ENCODE peak calls at places on chromosome 14, in six cellular contexts. S, N, F, K, T and W are unnamed samples. For H3K4me1, the result is how much of the 10 kb centered on the place peaks cover.

GRCh38 chr14:23353433-23353780 is 720 bp upstream of the SLC22A17 start:
- DNase-seq in N (no peak), F (no peak), K (no peak), S (no peak), T (no peak), W (peak)

GRCh38 chr14:69938751-69939150 is 59.5 kb downstream of the SMOC1 start:
- DNase-seq in N (no peak), K (no peak), S (no peak), T (no peak), F (no peak), W (no peak)

GRCh38 chr14:99603965-99604765 is at the start of gene CCDC85C:
- DNase-seq in K (peak), T (peak), N (peak), F (peak), S (peak), W (peak)

GRCh38 chr14:74941676-74942097 is 13.7 kb downstream of the PGF start:
- DNase-seq in S (peak), K (peak), N (peak), T (peak), F (peak), W (peak)

GRCh38 chr14:100413699-100414098 is 90.6 kb downstream of the SLC25A47 start:
- DNase-seq in K (no peak), F (no peak), S (no peak), T (no peak), N (no peak), W (no peak)

GRCh38 chr14:92649934-92650545 is 98.4 kb downstream of the LGMN start:
- DNase-seq in N (no peak), S (peak), F (peak), K (peak), T (peak), W (peak)

GRCh38 chr14:96051231-96051630 is 12.1 kb downstream of the C14orf132 start:
- DNase-seq in K (no peak), T (no peak), S (no peak), F (no peak), N (no peak), W (no peak)

GRCh38 chr14:85308531-85309300 is 221.2 kb upstream of the FLRT2 start:
- DNase-seq in T (no peak), N (no peak), S (no peak), F (no peak), K (no peak), W (no peak)

GRCh38 chr14:99427632-99428315 is 52.9 kb downstream of the SETD3 start:
- DNase-seq in T (no peak), N (no peak), S (no peak), K (peak), F (no peak), W (no peak)

GRCh38 chr14:56730468-56731145 is 79.7 kb downstream of the OTX2 start:
- DNase-seq in T (no peak), S (no peak), N (no peak), K (no peak), F (no peak), W (no peak)

GRCh38 chr14:38201137-38201828 is 6.4 kb upstream of the SSTR1 start:
- DNase-seq in N (no peak), F (no peak), S (no peak), T (no peak), K (no peak), W (no peak)

GRCh38 chr14:57822081-57822480 is 43.8 kb downstream of the SLC35F4 start:
- DNase-seq in S (no peak), N (no peak), T (no peak), K (no peak), F (no peak), W (no peak)

GRCh38 chr14:49512147-49512551 is 74.0 kb downstream of the RPS29 start:
- DNase-seq in F (no peak), T (no peak), K (peak), S (no peak), N (no peak), W (no peak)

GRCh38 chr14:22996823-22997301 is 13.1 kb downstream of the C14orf93 start:
- DNase-seq in S (no peak), T (no peak), K (no peak), F (no peak), N (no peak), W (no peak)

GRCh38 chr14:95104911-95105310 is 52.4 kb downstream of the DICER1 start:
- DNase-seq in K (no peak), F (no peak), T (no peak), S (no peak), N (no peak), W (no peak)

GRCh38 chr14:97336816-97337215 is 539.6 kb downstream of the VRK1 start:
- DNase-seq in T (no peak), S (no peak), K (no peak), F (no peak), N (no peak), W (no peak)

GRCh38 chr14:97332591-97332984 is 535.4 kb downstream of the VRK1 start:
- DNase-seq in S (no peak), K (no peak), F (no peak), N (no peak), T (no peak), W (no peak)

GRCh38 chr14:97337670-97338069 is 540.5 kb downstream of the VRK1 start:
- DNase-seq in F (no peak), N (no peak), T (no peak), K (no peak), S (no peak), W (no peak)

GRCh38 chr14:97337267-97337666 is 540.1 kb downstream of the VRK1 start:
- DNase-seq in S (no peak), F (no peak), K (no peak), T (no peak), N (no peak), W (no peak)

DNA sequence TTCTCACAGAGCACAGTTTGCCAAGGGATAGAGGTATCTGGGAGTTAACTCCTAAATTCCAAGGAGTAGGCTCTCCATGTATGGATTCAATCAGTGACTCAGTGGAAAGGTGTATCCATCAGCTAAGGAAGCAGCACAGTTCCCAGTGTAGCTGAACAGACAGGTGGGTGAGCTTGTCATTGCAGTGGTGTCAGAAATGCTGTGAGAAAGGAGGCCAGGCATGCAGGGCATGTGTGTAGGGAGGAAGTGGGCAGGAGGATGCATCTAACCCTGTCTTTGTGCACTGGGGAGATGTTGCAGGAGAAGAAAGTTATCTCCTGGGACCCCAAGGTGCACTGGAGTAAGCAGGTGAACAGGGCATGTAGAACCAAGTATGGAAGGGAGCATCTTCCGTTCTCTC is 539.0 kb downstream of the VRK1 start:
- DNase-seq in S (no peak), T (no peak), F (no peak), K (no peak), N (no peak), W (no peak)
- H3K4me1 ChIP-seq in S (under half), T (under half), F (under half), K (under half), N (under half), W (under half)

DNA sequence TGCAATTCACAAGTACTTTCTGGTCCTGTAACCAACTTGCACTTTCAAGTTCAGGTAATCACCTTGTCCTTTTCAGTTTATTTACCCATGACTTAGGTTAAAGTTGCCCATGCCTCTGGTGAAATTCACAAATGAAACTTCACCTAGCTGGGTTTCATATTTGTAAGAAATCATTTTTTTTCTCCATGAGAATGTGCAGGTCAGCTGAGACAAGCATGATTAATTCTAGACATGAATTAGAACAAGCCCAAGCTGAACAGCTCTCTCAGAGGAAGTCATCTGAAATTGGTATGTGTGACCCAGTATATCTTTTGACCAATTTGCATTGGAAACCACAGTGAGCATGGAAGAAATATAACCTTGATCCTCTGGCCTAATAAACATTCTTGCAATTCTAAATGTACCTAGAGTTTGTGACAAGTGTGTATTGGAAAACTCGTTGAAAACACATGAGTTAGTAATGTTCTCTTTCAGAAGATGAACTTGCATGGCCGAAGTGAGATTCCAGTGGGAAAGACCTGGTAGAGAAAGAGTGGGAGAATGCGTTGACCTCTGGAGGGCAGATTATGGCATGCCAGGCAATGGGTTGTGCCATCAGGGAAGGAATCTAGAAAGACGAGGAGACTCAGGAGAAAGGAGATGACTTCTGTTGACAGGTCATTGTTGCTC is 486.5 kb downstream of the ZFP36L1 start:
- DNase-seq in T (no peak), F (no peak), S (no peak), N (no peak), K (no peak), W (no peak)
- H3K4me3 ChIP-seq in T (no peak), F (no peak), S (no peak), N (no peak), K (no peak), W (no peak)

GRCh38 chr14:36520601-36521525 is 831 bp upstream of the NKX2-1 start:
- DNase-seq in F (no peak), N (no peak), T (no peak), S (no peak), K (no peak), W (no peak)
- TF ChIP-seq CTCF in F (no peak), N (no peak), T (peak), S (no peak), K (peak), W (no peak)

DNA sequence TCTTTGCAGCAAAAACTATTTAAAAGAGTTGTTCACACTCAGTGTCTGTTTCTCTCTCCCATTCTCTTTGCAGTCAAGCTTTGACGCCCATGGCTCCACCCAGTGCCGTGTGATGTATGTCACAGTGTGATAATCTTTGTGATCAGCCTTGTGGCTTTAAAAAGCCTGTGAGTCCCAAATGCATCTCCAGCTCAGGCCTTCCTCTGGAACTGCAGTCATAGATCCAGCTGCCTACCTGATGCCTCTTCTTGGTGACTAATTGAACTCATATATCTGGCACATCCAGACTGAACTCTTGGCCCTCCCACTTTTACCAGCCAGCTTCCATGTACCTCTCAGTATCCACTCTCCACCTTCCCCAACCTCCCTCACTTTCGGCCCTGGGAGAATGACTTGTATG is 182.8 kb upstream of the ARHGAP5 start:
- DNase-seq in K (no peak), T (no peak), F (no peak), S (no peak), N (no peak), W (no peak)
- H3K4me1 ChIP-seq in K (under half), T (under half), F (under half), S (under half), N (under half), W (under half)

GRCh38 chr14:66369157-66369706 is 116.9 kb upstream of the CCDC196 start:
- DNase-seq in N (no peak), F (no peak), S (no peak), T (no peak), K (no peak), W (no peak)

GRCh38 chr14:66371776-66372175 is 114.4 kb upstream of the CCDC196 start:
- DNase-seq in N (no peak), K (no peak), S (no peak), T (no peak), F (no peak), W (no peak)
- H3K4me3 ChIP-seq in N (no peak), K (no peak), S (no peak), T (no peak), F (no peak), W (no peak)

GRCh38 chr14:59417301-59417700 is 47.9 kb downstream of the GPR135 start:
- DNase-seq in N (no peak), F (no peak), T (no peak), S (no peak), K (no peak), W (no peak)

GRCh38 chr14:59424707-59425106 is 40.5 kb downstream of the GPR135 start:
- DNase-seq in T (no peak), S (peak), F (peak), N (no peak), K (no peak), W (no peak)

GRCh38 chr14:59425322-59425945 is 39.7 kb downstream of the GPR135 start:
- DNase-seq in N (no peak), K (peak), F (peak), S (no peak), T (no peak), W (no peak)

GRCh38 chr14:59419383-59419782 is 45.8 kb downstream of the GPR135 start:
- DNase-seq in K (no peak), N (no peak), S (no peak), F (no peak), T (no peak), W (no peak)

DNA sequence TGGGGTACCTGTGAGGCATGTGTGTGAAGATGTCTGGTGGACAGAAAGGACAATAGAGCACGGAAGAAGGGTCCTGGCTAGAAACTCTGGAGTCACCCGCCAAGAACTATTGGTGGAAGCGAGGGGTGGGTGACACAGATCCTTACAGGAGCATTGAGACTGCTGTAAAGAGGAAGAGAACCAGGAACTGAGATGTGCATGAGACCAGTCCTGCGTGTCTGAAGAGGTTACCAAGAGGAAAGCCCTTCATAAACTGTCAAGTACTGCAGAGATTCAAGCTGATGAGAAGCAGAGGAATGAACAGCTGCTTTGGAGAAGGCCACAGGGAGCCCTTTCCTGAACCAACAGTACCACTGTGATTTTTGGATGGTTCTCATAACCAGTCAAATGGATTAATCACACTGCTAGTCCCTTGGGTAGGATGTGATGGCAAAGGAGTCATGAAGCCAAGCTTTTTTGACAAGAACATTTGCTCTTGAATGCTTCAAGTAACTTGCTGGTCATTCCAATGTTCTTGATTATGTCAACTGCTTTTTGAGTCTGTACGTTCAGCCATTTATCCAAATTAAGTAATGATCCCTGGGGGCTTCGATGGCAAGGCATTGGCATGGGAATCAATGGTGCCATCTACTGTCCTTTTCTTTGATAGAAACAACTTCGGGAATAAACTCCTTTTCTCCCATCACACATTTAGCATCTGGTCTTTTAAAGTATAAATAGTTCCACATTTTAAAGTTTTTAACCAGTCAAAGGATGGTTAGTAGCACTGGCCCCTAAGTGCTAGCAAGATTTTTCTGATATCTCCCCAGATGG is 42.9 kb downstream of the GPR135 start:
- DNase-seq in F (no peak), N (no peak), S (no peak), T (no peak), K (no peak), W (no peak)
- TF ChIP-seq CTCF in F (no peak), N (no peak), S (peak), T (peak), K (no peak), W (peak)